ENCODE peak calls at places on chromosomes 1 and 21, in four cellular contexts. D is HFF-Myc, I is uterus, T is kidney. V is an unnamed sample.

GRCh38 chr1:92599184-92599583 is 112.5 kb upstream of the GFI1 start:
- DNase-seq in I (no peak), T (no peak), D (no peak), V (peak; percentile 4)

GRCh38 chr1:203170625-203171330 is 4.8 kb downstream of the MYBPH start:
- DNase-seq in T (peak; percentile 26), D (no peak), I (no peak), V (no peak)

GRCh38 chr1:50332941-50333594 is 90.2 kb downstream of the DMRTA2 start:
- DNase-seq in D (peak; percentile 9), T (peak; percentile 81), I (peak; percentile 37), V (peak; percentile 4)

GRCh38 chr1:112337028-112337531 is 58.9 kb upstream of the CTTNBP2NL start:
- DNase-seq in I (peak; percentile 62), D (no peak), T (no peak), V (no peak)

GRCh38 chr1:157080714-157081113 is 18.9 kb downstream of the ETV3L start:
- DNase-seq in D (no peak), I (no peak), T (no peak), V (no peak)

GRCh38 chr21:37639756-37640155 is 273.2 kb downstream of the DYRK1A start:
- DNase-seq in T (no peak), D (no peak), I (no peak), V (no peak)

GRCh38 chr1:200873671-200874397 is 1.1 kb downstream of the GPR25 start:
- DNase-seq in D (no peak), T (no peak), I (no peak), V (no peak)

GRCh38 chr21:41064951-41065350 is 103.0 kb upstream of the BACE2 start:
- DNase-seq in I (no peak), T (no peak), D (no peak), V (no peak)

GRCh38 chr1:184254849-184255248 is 132.0 kb upstream of the C1orf21 start:
- DNase-seq in T (no peak), I (no peak), D (no peak), V (no peak)

GRCh38 chr1:2352341-2353214 is 38.8 kb downstream of the MORN1 start:
- DNase-seq in I (no peak), T (peak; percentile 62), D (no peak), V (no peak)
- H3K4me3 ChIP-seq in I (no peak overlapping the region), T (no peak overlapping the region), D (no peak overlapping the region), V (no peak overlapping the region)

GRCh38 chr1:47180603-47181094 is 9.2 kb downstream of the PDZK1IP1 start:
- DNase-seq in T (no peak), I (no peak), D (no peak), V (no peak)

GRCh38 chr1:47181095-47181954 is 8.5 kb downstream of the PDZK1IP1 start:
- DNase-seq in T (no peak), I (no peak), D (no peak), V (no peak)

GRCh38 chr1:47179023-47179987 is 10.5 kb downstream of the PDZK1IP1 start:
- DNase-seq in D (peak; percentile 86), I (peak; percentile 83), T (peak; percentile 95), V (peak; percentile 70)

GRCh38 chr1:47178665-47179022 is 11.2 kb downstream of the PDZK1IP1 start:
- DNase-seq in T (no peak), D (no peak), I (no peak), V (no peak)

GRCh38 chr1:47179988-47180563 is 9.8 kb downstream of the PDZK1IP1 start:
- DNase-seq in I (no peak), D (no peak), T (peak; percentile 49), V (no peak)
- H3K4me3 ChIP-seq in I (no peak overlapping the region), D (peak overlapping the region; percentile 40), T (peak overlapping the region; percentile 59), V (peak overlapping the region; percentile 53)

DNA sequence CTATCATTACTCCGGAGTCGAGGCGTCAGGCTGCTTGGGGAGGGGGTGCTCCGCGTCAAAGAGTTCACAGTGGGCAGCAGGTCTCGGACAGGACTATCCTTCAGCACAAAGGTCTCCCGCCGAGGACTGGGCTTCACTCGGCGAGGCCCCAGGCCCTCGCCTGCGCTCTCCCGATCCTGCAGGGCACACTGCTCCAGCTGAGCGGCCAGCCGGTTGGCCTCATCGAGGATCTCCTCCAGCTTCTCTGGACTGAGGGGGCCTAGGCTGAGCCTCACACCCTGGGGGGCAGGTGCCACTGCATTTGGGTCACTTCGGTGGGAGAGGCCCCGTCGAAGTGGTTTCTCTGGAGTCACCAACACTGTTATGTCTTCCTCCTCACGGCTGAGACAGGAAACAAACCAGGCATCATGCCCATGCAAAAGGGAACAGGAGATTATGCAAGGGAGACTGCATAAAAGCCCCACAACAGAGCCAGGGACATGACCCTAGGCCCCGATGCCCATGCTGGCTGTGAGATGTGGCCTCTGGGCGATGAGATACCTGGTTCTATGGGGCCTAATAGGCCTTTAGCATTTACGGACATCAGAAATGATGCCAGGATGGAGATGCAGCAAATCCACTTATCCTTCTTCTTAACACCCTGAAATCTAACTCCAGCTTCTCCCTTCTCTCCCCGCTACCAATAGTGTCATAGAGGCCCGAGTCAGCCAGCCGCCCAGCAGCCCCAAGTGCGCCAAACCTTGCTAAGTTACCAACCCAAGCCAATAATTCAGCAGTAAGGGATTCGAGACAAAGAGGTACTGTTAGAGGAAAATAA is 1.1 kb downstream of the PSRC1 start:
- DNase-seq in D (no peak), I (no peak), T (no peak), V (no peak)
- H3K4me3 ChIP-seq in D (peak overlapping the region; percentile 85), I (no peak overlapping the region), T (peak overlapping the region; percentile 89), V (peak overlapping the region; percentile 69)

GRCh38 chr1:44785027-44785376 is 3.0 kb downstream of the BEST4 start:
- DNase-seq in T (peak; percentile 76), D (no peak), I (no peak), V (no peak)
- H3K4me3 ChIP-seq in T (no peak overlapping the region), D (no peak overlapping the region), I (no peak overlapping the region), V (no peak overlapping the region)

GRCh38 chr1:57599233-57599994 is 175.6 kb upstream of the DAB1 start:
- DNase-seq in T (no peak), I (no peak), D (no peak), V (no peak)

GRCh38 chr1:57591854-57592253 is 168.0 kb upstream of the DAB1 start:
- DNase-seq in I (no peak), T (no peak), D (no peak), V (no peak)

GRCh38 chr1:57600424-57600823 is 176.6 kb upstream of the DAB1 start:
- DNase-seq in I (no peak), D (no peak), T (no peak), V (no peak)

GRCh38 chr1:57597036-57597435 is 173.2 kb upstream of the DAB1 start:
- DNase-seq in T (no peak), D (no peak), I (no peak), V (no peak)
- H3K4me3 ChIP-seq in T (no peak overlapping the region), D (no peak overlapping the region), I (no peak overlapping the region), V (no peak overlapping the region)

GRCh38 chr1:19390166-19390850 is 78.2 kb downstream of the SLC66A1 start:
- DNase-seq in T (peak; percentile 77), I (no peak), D (no peak), V (no peak)
- H3K4me3 ChIP-seq in T (peak overlapping the region; percentile 36), I (no peak overlapping the region), D (peak overlapping the region; percentile 24), V (no peak overlapping the region)

GRCh38 chr1:24926596-24927249 is 3.4 kb downstream of the RUNX3 start:
- DNase-seq in T (no peak), I (no peak), D (no peak), V (no peak)
- H3K4me3 ChIP-seq in T (no peak overlapping the region), I (no peak overlapping the region), D (peak overlapping the region; percentile 7), V (no peak overlapping the region)

GRCh38 chr1:10181154-10181553 is 29.2 kb upstream of the KIF1B start:
- DNase-seq in D (peak; percentile 58), T (no peak), I (no peak), V (no peak)
- H3K4me3 ChIP-seq in D (no peak overlapping the region), T (no peak overlapping the region), I (no peak overlapping the region), V (no peak overlapping the region)

DNA sequence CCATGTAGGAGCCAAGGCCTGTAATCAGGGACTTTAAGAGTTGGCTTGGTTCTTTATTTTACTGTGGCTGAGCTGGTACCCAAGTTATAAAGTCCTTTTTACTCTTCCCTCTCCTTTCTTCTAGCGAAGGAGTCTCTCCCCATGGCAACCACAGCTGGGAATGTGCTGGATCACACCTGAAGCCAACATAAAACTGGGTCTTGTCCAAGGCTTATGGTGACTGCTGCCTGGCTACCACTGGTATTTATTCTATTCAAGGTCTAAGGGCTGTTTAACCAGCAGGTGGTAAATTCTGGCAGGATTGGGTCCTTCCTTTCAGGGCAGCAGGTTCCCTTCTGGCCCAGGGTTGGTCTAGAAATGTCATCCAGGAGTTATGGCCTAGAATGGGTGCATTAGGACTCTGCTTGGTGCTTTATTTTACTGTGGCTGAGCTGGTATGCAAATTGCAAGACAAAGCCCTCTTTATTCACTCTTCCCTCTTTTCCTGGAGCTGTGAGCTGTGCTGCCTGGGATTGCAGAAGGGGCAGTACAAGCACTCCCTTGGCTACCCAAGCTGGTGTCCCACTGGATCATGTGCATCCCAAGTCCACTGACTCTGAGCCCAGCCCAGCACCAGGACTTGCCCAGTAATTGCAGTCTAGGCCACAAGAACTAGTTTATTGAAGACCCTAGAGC is 26.6 kb downstream of the SLC22A15 start:
- DNase-seq in I (no peak), T (no peak), D (no peak), V (no peak)
- H3K4me3 ChIP-seq in I (no peak overlapping the region), T (no peak overlapping the region), D (no peak overlapping the region), V (no peak overlapping the region)

DNA sequence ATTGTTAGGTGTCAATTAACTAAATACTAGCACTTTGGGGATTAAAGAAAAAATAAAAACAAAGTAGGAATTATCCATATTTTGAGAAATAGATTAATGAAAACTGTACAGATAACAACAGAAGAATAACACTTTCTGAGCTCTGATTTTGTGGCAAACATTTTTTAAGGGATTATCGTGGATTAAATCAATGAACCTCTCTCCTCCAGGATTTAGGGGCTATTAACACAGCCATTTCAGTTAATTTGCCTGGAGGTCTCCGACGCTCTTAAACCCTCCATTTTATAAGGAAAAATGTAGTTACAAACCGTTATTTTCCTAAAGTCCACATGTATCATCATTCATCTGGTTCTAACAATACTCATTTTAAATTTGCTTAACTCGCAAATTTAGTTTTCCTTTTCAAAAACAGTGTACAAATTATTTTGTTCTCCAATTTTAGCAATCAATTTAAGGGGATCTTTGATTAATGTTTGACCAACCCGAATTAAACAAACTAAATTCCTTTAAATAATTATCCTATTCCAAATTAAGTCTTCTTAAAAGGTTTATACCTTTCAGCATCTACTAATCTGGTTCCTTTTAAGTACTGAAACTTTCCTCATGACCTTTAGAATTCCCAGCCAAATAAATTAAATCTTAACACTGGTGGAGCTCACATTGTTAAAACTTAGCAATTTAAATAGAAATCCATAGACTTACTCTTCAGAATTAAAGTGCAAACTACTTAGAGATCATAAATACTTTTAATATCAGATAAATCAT is 30.7 kb upstream of the RNF187 start:
- DNase-seq in T (no peak), I (no peak), D (no peak), V (no peak)
- H3K4me3 ChIP-seq in T (no peak overlapping the region), I (no peak overlapping the region), D (peak overlapping the region; percentile 81), V (peak overlapping the region; percentile 74)